ENCODE peak calls at places on chromosomes 3 and 15, in eight cellular contexts. W, U, D, A, J, I, B and X are unnamed samples.

GRCh38 chr3:125166581-125166980 is 46.0 kb downstream of the SLC12A8 start:
- DNase-seq in D (no peak), W (no peak), I (no peak), J (no peak), A (no peak), B (no peak), U (no peak), X (no peak)

GRCh38 chr3:58900372-58900771 is 149.5 kb downstream of the CFAP20DC start:
- DNase-seq in D (no peak), B (no peak), J (no peak), I (no peak), U (no peak), A (no peak), W (no peak), X (no peak)

GRCh38 chr3:31077021-31077601 is 182.7 kb upstream of the GADL1 start:
- DNase-seq in A (no peak), W (peak; percentile 71), I (no peak), U (no peak), B (no peak), J (no peak), D (no peak), X (no peak)

GRCh38 chr15:101194246-101195138 is 57.4 kb downstream of the CHSY1 start:
- DNase-seq in D (no peak), A (no peak), B (no peak), W (no peak), U (no peak), J (no peak), I (no peak), X (no peak)

GRCh38 chr3:104133630-104134029 is 1233.1 kb upstream of the ALCAM start:
- DNase-seq in B (no peak), D (no peak), A (peak; percentile 48), I (no peak), U (no peak), J (no peak), W (no peak), X (no peak)

GRCh38 chr3:37639922-37640321 is 221.8 kb upstream of the CTDSPL start:
- DNase-seq in A (no peak), B (no peak), I (no peak), D (no peak), J (no peak), W (no peak), U (no peak), X (no peak)

GRCh38 chr3:178310833-178311380 is 225.3 kb upstream of the KCNMB2 start:
- DNase-seq in I (no peak), A (no peak), B (no peak), J (no peak), W (no peak), U (no peak), D (peak; percentile 83), X (no peak)

GRCh38 chr15:28918141-28918983 is 32.6 kb downstream of the APBA2 start:
- DNase-seq in D (no peak), W (no peak), J (peak; percentile 56), B (no peak), U (no peak), I (no peak), A (no peak), X (no peak)

GRCh38 chr15:80434926-80435720 is 30.9 kb downstream of the ARNT2 start:
- DNase-seq in J (no peak), B (no peak), U (no peak), W (no peak), A (no peak), I (no peak), D (no peak), X (no peak)

GRCh38 chr15:41122849-41123248 is 6.8 kb upstream of the INO80 start:
- DNase-seq in D (no peak), A (no peak), B (no peak), W (no peak), J (no peak), I (no peak), U (no peak), X (no peak)

GRCh38 chr3:177466076-177466475 is 268.8 kb upstream of the TBL1XR1 start:
- DNase-seq in A (no peak), D (no peak), I (no peak), W (no peak), U (no peak), B (no peak), J (no peak), X (no peak)